ENCODE peak calls at places on chromosomes 11 and 22, in eight cellular contexts. One of them, this sample, is unnamed. For H3K4me1, the result is how much of the 10 kb centered on the place peaks cover.

GRCh38 chr22:21651521-21652009 is 9.5 kb downstream of the SDF2L1 start:
- DNase-seq in colonic mucosa: no peak
- DNase-seq in HepG2: no peak
- DNase-seq in adrenal gland: no peak
- DNase-seq in Peyer's patch: peak
- DNase-seq in H1: no peak
- DNase-seq in DND-41: no peak
- DNase-seq in spleen: no peak
- DNase-seq in this sample: no peak

GRCh38 chr11:130827697-130828377 is 88.4 kb downstream of the SNX19 start:
- DNase-seq in colonic mucosa: peak
- DNase-seq in HepG2: peak
- DNase-seq in adrenal gland: peak
- DNase-seq in Peyer's patch: peak
- DNase-seq in H1: peak
- DNase-seq in DND-41: no peak
- DNase-seq in spleen: peak
- DNase-seq in this sample: peak

GRCh38 chr11:92838655-92839334 is 130.7 kb upstream of the MTNR1B start:
- DNase-seq in colonic mucosa: no peak
- DNase-seq in HepG2: no peak
- DNase-seq in adrenal gland: no peak
- DNase-seq in Peyer's patch: no peak
- DNase-seq in H1: peak
- DNase-seq in DND-41: no peak
- DNase-seq in spleen: no peak
- DNase-seq in this sample: no peak

GRCh38 chr22:20087319-20088262 is 7.5 kb downstream of the DGCR8 start:
- DNase-seq in colonic mucosa: no peak
- DNase-seq in HepG2: no peak
- DNase-seq in adrenal gland: no peak
- DNase-seq in Peyer's patch: no peak
- DNase-seq in H1: no peak
- DNase-seq in DND-41: no peak
- DNase-seq in spleen: peak
- DNase-seq in this sample: no peak

GRCh38 chr11:132064987-132065620 is 694.7 kb downstream of the NTM start:
- DNase-seq in colonic mucosa: no peak
- DNase-seq in HepG2: no peak
- DNase-seq in adrenal gland: peak
- DNase-seq in Peyer's patch: no peak
- DNase-seq in H1: no peak
- DNase-seq in DND-41: no peak
- DNase-seq in spleen: no peak
- DNase-seq in this sample: no peak

GRCh38 chr11:63535734-63536133 is 874 bp upstream of the PLAAT4 start:
- DNase-seq in colonic mucosa: no peak
- DNase-seq in HepG2: no peak
- DNase-seq in adrenal gland: no peak
- DNase-seq in Peyer's patch: peak
- DNase-seq in H1: no peak
- DNase-seq in DND-41: no peak
- DNase-seq in spleen: no peak
- DNase-seq in this sample: no peak

GRCh38 chr11:34356130-34356529 is 1.7 kb downstream of the ABTB2 start:
- DNase-seq in colonic mucosa: no peak
- DNase-seq in HepG2: no peak
- DNase-seq in adrenal gland: no peak
- DNase-seq in Peyer's patch: no peak
- DNase-seq in H1: no peak
- DNase-seq in DND-41: no peak
- DNase-seq in spleen: no peak
- DNase-seq in this sample: no peak

GRCh38 chr11:45097721-45098493 is 48.5 kb upstream of the PRDM11 start:
- DNase-seq in colonic mucosa: peak
- DNase-seq in HepG2: no peak
- DNase-seq in adrenal gland: peak
- DNase-seq in Peyer's patch: peak
- DNase-seq in H1: peak
- DNase-seq in DND-41: peak
- DNase-seq in spleen: no peak
- DNase-seq in this sample: peak

GRCh38 chr11:46348986-46349401 is 1.7 kb downstream of the DGKZ start:
- DNase-seq in colonic mucosa: no peak
- DNase-seq in HepG2: no peak
- DNase-seq in adrenal gland: no peak
- DNase-seq in Peyer's patch: peak
- DNase-seq in H1: no peak
- DNase-seq in DND-41: peak
- DNase-seq in spleen: peak
- DNase-seq in this sample: no peak

GRCh38 chr11:8209208-8209807 is 40.5 kb upstream of the RIC3 start:
- DNase-seq in colonic mucosa: peak
- DNase-seq in HepG2: no peak
- DNase-seq in adrenal gland: no peak
- DNase-seq in Peyer's patch: peak
- DNase-seq in H1: peak
- DNase-seq in DND-41: peak
- DNase-seq in spleen: peak
- DNase-seq in this sample: no peak

GRCh38 chr22:23071163-23072034 is 1.1 kb downstream of the GNAZ start:
- DNase-seq in colonic mucosa: no peak
- DNase-seq in HepG2: no peak
- DNase-seq in adrenal gland: peak
- DNase-seq in Peyer's patch: peak
- DNase-seq in H1: no peak
- DNase-seq in DND-41: no peak
- DNase-seq in spleen: peak
- DNase-seq in this sample: no peak

GRCh38 chr22:48863965-48864538 is 963.6 kb downstream of the BRD1 start:
- DNase-seq in colonic mucosa: no peak
- DNase-seq in HepG2: no peak
- DNase-seq in adrenal gland: no peak
- DNase-seq in Peyer's patch: peak
- DNase-seq in H1: no peak
- DNase-seq in DND-41: no peak
- DNase-seq in spleen: peak
- DNase-seq in this sample: no peak

GRCh38 chr11:35218956-35219355 is 80.0 kb downstream of the CD44 start:
- DNase-seq in colonic mucosa: no peak
- DNase-seq in HepG2: no peak
- DNase-seq in adrenal gland: no peak
- DNase-seq in Peyer's patch: no peak
- DNase-seq in H1: no peak
- DNase-seq in DND-41: no peak
- DNase-seq in spleen: no peak
- DNase-seq in this sample: no peak

GRCh38 chr11:2653930-2654739 is 45.7 kb downstream of the KCNQ1OT1 start:
- DNase-seq in colonic mucosa: peak
- DNase-seq in HepG2: no peak
- DNase-seq in adrenal gland: peak
- DNase-seq in Peyer's patch: peak
- DNase-seq in H1: no peak
- DNase-seq in DND-41: no peak
- DNase-seq in spleen: peak
- DNase-seq in this sample: no peak

GRCh38 chr11:3229673-3230630 is 2.3 kb downstream of the MRGPRE start:
- DNase-seq in colonic mucosa: no peak
- DNase-seq in HepG2: no peak
- DNase-seq in adrenal gland: no peak
- DNase-seq in Peyer's patch: no peak
- DNase-seq in H1: no peak
- DNase-seq in DND-41: no peak
- DNase-seq in spleen: peak
- DNase-seq in this sample: no peak

GRCh38 chr11:2175659-2176058 is 4.0 kb upstream of the TH start:
- DNase-seq in colonic mucosa: no peak
- DNase-seq in HepG2: no peak
- DNase-seq in adrenal gland: no peak
- DNase-seq in Peyer's patch: no peak
- DNase-seq in H1: no peak
- DNase-seq in DND-41: no peak
- DNase-seq in spleen: no peak
- DNase-seq in this sample: peak

GRCh38 chr22:44601725-44602124 is 100.3 kb upstream of the PRR5 start:
- DNase-seq in colonic mucosa: no peak
- DNase-seq in HepG2: no peak
- DNase-seq in adrenal gland: no peak
- DNase-seq in Peyer's patch: no peak
- DNase-seq in H1: no peak
- DNase-seq in DND-41: no peak
- DNase-seq in spleen: no peak
- DNase-seq in this sample: no peak

GRCh38 chr11:111123463-111124398 is 121.8 kb upstream of the POU2AF2 start:
- DNase-seq in colonic mucosa: no peak
- DNase-seq in HepG2: no peak
- DNase-seq in adrenal gland: no peak
- DNase-seq in Peyer's patch: no peak
- DNase-seq in H1: no peak
- DNase-seq in DND-41: no peak
- DNase-seq in spleen: no peak
- DNase-seq in this sample: no peak

GRCh38 chr11:11841121-11841604 is 609 bp upstream of the USP47 start:
- DNase-seq in colonic mucosa: peak
- DNase-seq in HepG2: peak
- DNase-seq in adrenal gland: no peak
- DNase-seq in Peyer's patch: peak
- DNase-seq in H1: no peak
- DNase-seq in DND-41: no peak
- DNase-seq in spleen: no peak
- DNase-seq in this sample: peak

GRCh38 chr11:61797263-61797944 is 4.7 kb downstream of the FEN1 start:
- DNase-seq in colonic mucosa: peak
- DNase-seq in HepG2: peak
- DNase-seq in adrenal gland: peak
- DNase-seq in Peyer's patch: peak
- DNase-seq in H1: no peak
- DNase-seq in DND-41: peak
- DNase-seq in spleen: peak
- DNase-seq in this sample: peak

GRCh38 chr11:765025-765801 is 12.1 kb downstream of the GATD1 start:
- DNase-seq in colonic mucosa: peak
- DNase-seq in HepG2: peak
- DNase-seq in adrenal gland: peak
- DNase-seq in Peyer's patch: peak
- DNase-seq in H1: peak
- DNase-seq in DND-41: peak
- DNase-seq in spleen: peak
- DNase-seq in this sample: peak

GRCh38 chr11:129373489-129373953 is 2.1 kb upstream of the BARX2 start:
- DNase-seq in colonic mucosa: no peak
- DNase-seq in HepG2: no peak
- DNase-seq in adrenal gland: no peak
- DNase-seq in Peyer's patch: no peak
- DNase-seq in H1: no peak
- DNase-seq in DND-41: no peak
- DNase-seq in spleen: no peak
- DNase-seq in this sample: no peak

GRCh38 chr11:129374081-129374992 is 1.3 kb upstream of the BARX2 start:
- DNase-seq in colonic mucosa: peak
- DNase-seq in HepG2: no peak
- DNase-seq in adrenal gland: no peak
- DNase-seq in Peyer's patch: no peak
- DNase-seq in H1: peak
- DNase-seq in DND-41: no peak
- DNase-seq in spleen: no peak
- DNase-seq in this sample: no peak

GRCh38 chr11:129375731-129376657 is at the start of gene BARX2:
- DNase-seq in colonic mucosa: peak
- DNase-seq in HepG2: peak
- DNase-seq in adrenal gland: peak
- DNase-seq in Peyer's patch: peak
- DNase-seq in H1: peak
- DNase-seq in DND-41: no peak
- DNase-seq in spleen: no peak
- DNase-seq in this sample: peak

GRCh38 chr11:129376658-129377341 is 1.2 kb downstream of the BARX2 start:
- DNase-seq in colonic mucosa: no peak
- DNase-seq in HepG2: no peak
- DNase-seq in adrenal gland: no peak
- DNase-seq in Peyer's patch: no peak
- DNase-seq in H1: no peak
- DNase-seq in DND-41: no peak
- DNase-seq in spleen: no peak
- DNase-seq in this sample: no peak

GRCh38 chr11:129374993-129375721 is 491 bp upstream of the BARX2 start:
- DNase-seq in colonic mucosa: peak
- DNase-seq in HepG2: no peak
- DNase-seq in adrenal gland: no peak
- DNase-seq in Peyer's patch: peak
- DNase-seq in H1: peak
- DNase-seq in DND-41: no peak
- DNase-seq in spleen: no peak
- DNase-seq in this sample: peak
- H3K4me3 ChIP-seq in colonic mucosa: peak
- H3K4me3 ChIP-seq in HepG2: peak
- H3K4me3 ChIP-seq in adrenal gland: no peak
- H3K4me3 ChIP-seq in Peyer's patch: peak
- H3K4me3 ChIP-seq in H1: peak
- H3K4me3 ChIP-seq in DND-41: no peak
- H3K4me3 ChIP-seq in spleen: peak
- H3K4me3 ChIP-seq in this sample: peak

GRCh38 chr11:68950268-68950667 is 30.5 kb downstream of the MRGPRD start:
- DNase-seq in colonic mucosa: no peak
- DNase-seq in HepG2: no peak
- DNase-seq in adrenal gland: no peak
- DNase-seq in Peyer's patch: no peak
- DNase-seq in H1: no peak
- DNase-seq in DND-41: no peak
- DNase-seq in spleen: no peak
- DNase-seq in this sample: no peak
- TF ChIP-seq CTCF in colonic mucosa: no peak
- TF ChIP-seq CTCF in HepG2: peak
- TF ChIP-seq CTCF in adrenal gland: no peak
- TF ChIP-seq CTCF in Peyer's patch: no peak
- TF ChIP-seq CTCF in H1: peak
- TF ChIP-seq CTCF in DND-41: peak
- TF ChIP-seq CTCF in spleen: no peak
- TF ChIP-seq CTCF in this sample: no peak

GRCh38 chr11:117815262-117815803 is 9.2 kb downstream of the FXYD2 start:
- DNase-seq in colonic mucosa: no peak
- DNase-seq in HepG2: no peak
- DNase-seq in adrenal gland: peak
- DNase-seq in Peyer's patch: peak
- DNase-seq in H1: no peak
- DNase-seq in DND-41: peak
- DNase-seq in spleen: peak
- DNase-seq in this sample: peak
- H3K4me1 ChIP-seq in colonic mucosa: under half
- H3K4me1 ChIP-seq in HepG2: half or more
- H3K4me1 ChIP-seq in adrenal gland: under half
- H3K4me1 ChIP-seq in Peyer's patch: under half
- H3K4me1 ChIP-seq in H1: under half
- H3K4me1 ChIP-seq in DND-41: half or more
- H3K4me1 ChIP-seq in spleen: under half
- H3K4me1 ChIP-seq in this sample: half or more

DNA sequence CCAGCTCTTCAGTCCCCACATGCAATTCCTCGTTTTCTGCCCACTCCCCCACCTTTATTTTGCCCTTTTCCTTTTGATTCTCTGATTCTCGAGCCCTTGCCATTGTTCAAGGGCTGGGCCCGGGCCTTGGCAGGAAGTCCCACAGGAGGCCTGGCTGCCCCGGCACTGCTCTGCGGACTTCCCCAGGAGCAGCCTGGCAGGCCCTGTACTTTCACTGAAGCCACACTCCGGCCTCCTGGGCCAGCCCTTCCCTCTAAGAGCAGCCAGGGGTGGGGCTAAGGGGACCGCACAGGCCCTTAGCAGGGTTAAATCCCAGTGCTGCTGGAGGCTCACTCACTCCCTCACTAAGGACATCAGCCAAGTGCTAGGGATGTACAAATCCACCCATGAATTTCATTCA is 4.1 kb downstream of the LRRC32 start:
- DNase-seq in colonic mucosa: no peak
- DNase-seq in HepG2: no peak
- DNase-seq in adrenal gland: peak
- DNase-seq in Peyer's patch: peak
- DNase-seq in H1: no peak
- DNase-seq in DND-41: no peak
- DNase-seq in spleen: peak
- DNase-seq in this sample: peak
- H3K4me3 ChIP-seq in colonic mucosa: no peak
- H3K4me3 ChIP-seq in HepG2: no peak
- H3K4me3 ChIP-seq in adrenal gland: no peak
- H3K4me3 ChIP-seq in Peyer's patch: no peak
- H3K4me3 ChIP-seq in H1: no peak
- H3K4me3 ChIP-seq in DND-41: no peak
- H3K4me3 ChIP-seq in spleen: no peak
- H3K4me3 ChIP-seq in this sample: no peak